ENCODE peak calls at places on chromosomes 16 and 17, in five cellular contexts. V is right atrium auricular region, W is SK-N-SH, O is heart right ventricle, N is kidney. L is an unnamed sample.

GRCh38 chr16:1534021-1535020 is 855 bp downstream of the TMEM204 start:
- DNase-seq in V (no peak), W (no peak), O (no peak), N (peak), L (peak)

GRCh38 chr16:21950782-21951521 is 2.2 kb upstream of the UQCRC2 start:
- DNase-seq in V (no peak), W (peak), O (no peak), N (no peak), L (no peak)

GRCh38 chr17:3667366-3668278 is 756 bp downstream of the TAX1BP3 start:
- DNase-seq in V (peak), W (peak), O (peak), N (peak), L (peak)

GRCh38 chr16:3637371-3637923 is 17.0 kb upstream of the DNASE1 start:
- DNase-seq in V (peak), W (peak), O (no peak), N (no peak), L (no peak)

GRCh38 chr17:41684050-41684449 is 4.6 kb upstream of the EIF1 start:
- DNase-seq in V (no peak), W (peak), O (no peak), N (no peak), L (no peak)

GRCh38 chr16:77434365-77435239 is at the start of gene ADAMTS18:
- DNase-seq in V (no peak), W (peak), O (no peak), N (peak), L (peak)

GRCh38 chr17:42819939-42820535 is 4.0 kb downstream of the BECN1 start:
- DNase-seq in V (no peak), W (peak), O (peak), N (no peak), L (no peak)

GRCh38 chr17:38404174-38404943 is 23.9 kb upstream of the ARHGAP23 start:
- DNase-seq in V (no peak), W (no peak), O (no peak), N (no peak), L (no peak)

GRCh38 chr17:77471984-77472836 is 331.4 kb downstream of the SEC14L1 start:
- DNase-seq in V (peak), W (peak), O (peak), N (peak), L (peak)

GRCh38 chr17:50203589-50204345 is 2.3 kb upstream of the COL1A1 start:
- DNase-seq in V (no peak), W (no peak), O (no peak), N (peak), L (no peak)

GRCh38 chr16:89921699-89922476 is 1.3 kb upstream of the TUBB3 start:
- DNase-seq in V (peak), W (peak), O (peak), N (peak), L (peak)

GRCh38 chr17:4565209-4566141 is 5.1 kb upstream of the GGT6 start:
- DNase-seq in V (peak), W (peak), O (peak), N (peak), L (no peak)

GRCh38 chr16:87926246-87927194 is 9.8 kb downstream of the CA5A start:
- DNase-seq in V (no peak), W (no peak), O (no peak), N (no peak), L (peak)

GRCh38 chr17:21013983-21014382 is 28.8 kb downstream of the USP22 start:
- DNase-seq in V (no peak), W (no peak), O (no peak), N (no peak), L (no peak)

GRCh38 chr16:81513204-81514040 is 68.8 kb downstream of the CMIP start:
- DNase-seq in V (peak), W (no peak), O (peak), N (no peak), L (no peak)

GRCh38 chr17:49565948-49566491 is 9.7 kb upstream of the NXPH3 start:
- DNase-seq in V (peak), W (no peak), O (peak), N (peak), L (peak)

GRCh38 chr17:81035389-81036127 is 607 bp downstream of the BAIAP2 start:
- DNase-seq in V (no peak), W (no peak), O (no peak), N (peak), L (no peak)

GRCh38 chr17:27239046-27239445 is 54.9 kb upstream of the WSB1 start:
- DNase-seq in V (no peak), W (no peak), O (no peak), N (no peak), L (no peak)

GRCh38 chr17:77110006-77110374 is 30.8 kb upstream of the SEC14L1 start:
- DNase-seq in V (no peak), W (no peak), O (peak), N (no peak), L (no peak)

GRCh38 chr16:79931721-79932120 is 331.2 kb upstream of the MAF start:
- DNase-seq in V (no peak), W (no peak), O (no peak), N (no peak), L (no peak)

GRCh38 chr17:81885869-81886548 is 5.4 kb downstream of the ALYREF start:
- DNase-seq in V (no peak), W (peak), O (no peak), N (peak), L (no peak)

GRCh38 chr17:73648974-73649373 is 4.7 kb upstream of the SDK2 start:
- DNase-seq in V (no peak), W (peak), O (no peak), N (no peak), L (no peak)

GRCh38 chr17:73650617-73651200 is 6.5 kb upstream of the SDK2 start:
- DNase-seq in V (peak), W (no peak), O (no peak), N (no peak), L (no peak)

GRCh38 chr17:73648543-73648820 is 4.2 kb upstream of the SDK2 start:
- DNase-seq in V (no peak), W (no peak), O (no peak), N (no peak), L (no peak)

GRCh38 chr17:73647767-73648542 is 3.7 kb upstream of the SDK2 start:
- DNase-seq in V (no peak), W (no peak), O (no peak), N (no peak), L (no peak)

DNA sequence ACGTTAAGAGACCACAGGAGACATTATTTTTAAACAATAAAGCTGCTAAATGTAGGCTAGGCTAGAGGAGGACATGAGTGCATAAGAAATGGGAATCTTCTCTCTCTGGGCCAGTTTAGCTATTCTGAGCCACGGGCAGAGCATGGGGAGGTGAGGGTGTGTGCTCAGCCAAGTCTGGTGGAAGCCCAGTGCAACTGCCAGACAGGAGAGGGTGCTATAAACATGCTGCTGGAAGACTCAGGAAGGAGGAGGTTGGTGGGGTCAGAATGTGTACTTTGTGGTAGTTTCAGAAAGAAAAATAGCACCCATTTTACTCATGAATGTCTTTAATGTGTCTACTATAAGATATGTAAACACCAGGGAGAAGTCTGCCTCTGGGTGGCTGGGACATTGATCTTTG is 5.9 kb upstream of the SDK2 start:
- DNase-seq in V (peak), W (peak), O (no peak), N (no peak), L (no peak)
- TF ChIP-seq CTCF in V (no peak), W (no peak), O (peak), N (no peak), L (no peak)

GRCh38 chr16:73046484-73047214 is 1.3 kb downstream of the ZFHX3 start:
- DNase-seq in V (no peak), W (no peak), O (no peak), N (peak), L (no peak)

GRCh38 chr16:73049051-73049910 is 1.4 kb upstream of the ZFHX3 start:
- DNase-seq in V (no peak), W (no peak), O (no peak), N (no peak), L (no peak)

GRCh38 chr16:73048292-73049050 is 543 bp upstream of the ZFHX3 start:
- DNase-seq in V (no peak), W (peak), O (peak), N (peak), L (no peak)

GRCh38 chr16:73047221-73047535 is 750 bp downstream of the ZFHX3 start:
- DNase-seq in V (no peak), W (no peak), O (no peak), N (peak), L (no peak)

GRCh38 chr16:73047536-73048291 is at the start of gene ZFHX3:
- DNase-seq in V (peak), W (peak), O (peak), N (peak), L (peak)
- TF ChIP-seq CTCF in V (no peak), W (no peak), O (peak), N (no peak), L (no peak)

DNA sequence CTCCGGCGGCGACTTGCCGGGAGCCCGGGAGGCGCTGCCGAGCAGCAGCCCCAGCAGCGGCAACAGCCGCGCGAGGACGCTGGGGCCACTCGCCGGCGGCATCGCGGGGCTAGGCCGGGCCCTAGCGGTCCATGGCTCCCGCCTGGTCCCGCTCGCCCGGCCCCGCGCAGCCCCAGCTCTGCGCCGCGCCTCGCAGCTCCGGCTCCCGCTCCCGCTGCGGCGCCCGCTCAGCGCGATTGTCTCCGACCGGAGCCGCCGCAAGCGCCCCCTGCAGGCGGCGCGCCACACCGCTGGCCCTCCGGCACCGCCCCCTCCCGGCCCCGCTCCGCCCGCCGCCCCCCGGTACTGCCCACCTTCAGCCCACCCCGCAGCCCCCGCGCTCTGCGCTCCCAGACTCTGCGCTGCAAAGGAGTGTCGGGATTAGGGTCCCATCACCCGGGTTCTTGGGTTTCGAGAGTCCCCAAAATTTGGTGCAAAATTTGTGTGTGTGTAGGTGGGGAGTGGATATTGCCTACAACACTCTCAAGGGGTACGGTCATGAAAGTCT is at the start of gene FAM171A2:
- DNase-seq in V (no peak), W (peak), O (no peak), N (peak), L (peak)
- TF ChIP-seq CTCF in V (peak), W (peak), O (peak), N (peak), L (peak)

GRCh38 chr16:35431829-35432663 is 1972.6 kb downstream of the TP53TG3F start:
- DNase-seq in V (no peak), W (peak), O (no peak), N (no peak), L (peak)
- TF ChIP-seq CTCF in V (no peak), W (peak), O (peak), N (peak), L (peak)

DNA sequence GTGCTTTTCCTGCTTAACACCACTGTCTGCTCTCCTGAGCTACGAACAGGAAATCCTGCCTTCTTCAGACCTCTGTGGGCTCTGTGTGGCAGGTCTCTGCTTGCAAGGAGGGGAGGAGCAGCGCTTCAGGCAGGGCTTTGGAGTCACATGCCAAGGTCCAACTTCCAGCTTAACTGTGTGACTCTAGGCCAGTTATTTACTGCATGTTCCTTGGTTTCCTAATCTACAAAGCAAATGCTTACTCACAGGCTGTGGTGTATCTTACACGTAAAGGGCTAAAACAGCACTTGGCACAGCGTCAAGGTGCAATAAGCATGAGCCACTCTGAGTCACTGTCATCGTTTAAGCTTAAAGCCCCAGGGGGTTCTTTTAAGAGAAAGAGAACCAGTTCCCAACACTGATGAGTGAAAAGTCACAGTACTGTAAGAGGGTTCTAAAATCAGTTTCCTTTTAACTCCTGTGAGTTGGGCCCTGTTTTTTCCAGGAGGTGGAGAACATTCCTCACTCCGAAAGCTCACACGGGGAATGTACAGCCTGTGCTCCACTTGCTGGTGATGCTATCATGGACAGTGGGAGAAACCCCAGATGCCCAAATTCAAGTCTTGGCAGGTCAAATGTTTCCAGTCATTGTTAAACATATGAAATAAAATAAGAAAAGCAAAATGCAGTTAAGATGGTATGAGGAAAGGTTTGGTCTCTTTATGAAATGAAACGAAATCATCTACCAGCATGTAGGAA is 54.1 kb upstream of the BCAR1 start:
- DNase-seq in V (peak), W (peak), O (peak), N (peak), L (peak)
- TF ChIP-seq CTCF in V (no peak), W (peak), O (no peak), N (peak), L (no peak)

DNA sequence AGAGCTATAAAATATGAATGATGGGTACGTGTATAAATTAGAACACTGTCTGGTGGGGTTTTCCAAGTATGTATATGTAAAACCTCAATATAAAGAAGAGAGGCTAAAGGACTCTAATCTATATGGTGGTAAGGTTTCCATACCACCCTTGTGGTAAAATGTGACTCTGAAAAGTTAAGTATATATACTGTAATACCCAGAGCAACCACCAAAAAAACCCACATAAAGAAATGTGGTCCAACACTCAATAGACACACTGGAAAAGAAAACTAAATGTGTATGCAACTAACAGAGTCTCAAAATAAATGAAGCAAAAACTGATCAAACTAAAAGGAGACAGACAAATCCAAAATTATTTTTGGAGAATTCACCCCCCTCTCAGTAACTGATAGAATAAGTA is 72.2 kb downstream of the XPO6 start:
- DNase-seq in V (no peak), W (no peak), O (no peak), N (no peak), L (no peak)
- TF ChIP-seq CTCF in V (no peak), W (no peak), O (no peak), N (no peak), L (no peak)

DNA sequence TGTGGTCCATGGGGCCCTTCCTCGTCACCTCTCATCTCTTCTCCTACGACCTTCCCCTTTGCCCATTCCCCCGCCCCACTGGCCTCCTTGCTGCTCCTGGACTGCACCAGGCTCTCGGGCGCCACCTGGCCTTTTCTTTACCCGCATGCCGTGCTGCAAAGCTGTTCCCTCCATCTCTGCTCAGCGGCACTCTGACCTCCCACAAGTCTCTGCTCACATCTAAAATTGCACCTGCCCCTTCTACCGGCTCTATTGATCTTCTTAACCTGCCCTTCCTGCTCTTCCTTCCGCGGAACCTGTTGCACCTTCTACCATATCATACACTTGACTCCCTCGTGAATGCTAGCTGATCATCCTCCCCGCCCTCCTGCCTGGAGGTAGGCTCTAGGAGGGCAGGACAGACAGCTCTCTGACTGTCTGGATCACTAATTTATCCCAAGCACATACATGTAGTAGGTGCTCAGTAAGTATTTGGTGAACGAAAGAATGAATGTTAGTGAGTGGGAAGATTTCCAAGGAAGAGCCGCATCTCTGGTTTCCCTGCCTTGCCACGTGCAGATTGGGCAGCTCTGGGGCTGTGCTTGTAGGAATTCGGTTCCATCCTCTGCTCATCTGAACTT is 17.3 kb downstream of the DNAH17 start:
- DNase-seq in V (no peak), W (no peak), O (no peak), N (no peak), L (no peak)
- TF ChIP-seq CTCF in V (no peak), W (no peak), O (no peak), N (no peak), L (no peak)

L was measured in left lung.